ENCODE peak calls at places on chromosomes 2 and 18, in six cellular contexts. N is endothelial cell of umbilical vein; V is lower lobe of right lung; X is aorta; B is testis; Y is effector memory CD4-positive, alpha-beta T cell. F is an unnamed sample. For H3K36me3, the result is how much of the 10 kb centered on the place peaks cover.

GRCh38 chr18:69947361-69948106 is at the start of gene CD226:
- DNase-seq in N (no peak), X (no peak), V (no peak), Y (no peak), B (no peak), F (no peak)

GRCh38 chr18:79962835-79963657 is 1.4 kb upstream of the HSBP1L1 start:
- DNase-seq in V (no peak), Y (peak), B (no peak), N (no peak), X (no peak), F (no peak)

GRCh38 chr2:205477016-205477705 is 205.1 kb upstream of the NRP2 start:
- DNase-seq in Y (no peak), B (no peak), X (no peak), N (no peak), V (no peak), F (no peak)

GRCh38 chr2:67895171-67895941 is 167.4 kb downstream of the C1D start:
- DNase-seq in X (no peak), V (no peak), Y (no peak), N (peak), B (no peak), F (peak)

GRCh38 chr18:56019908-56020307 is 431.9 kb upstream of the TCF4 start:
- DNase-seq in Y (no peak), B (no peak), N (peak), X (no peak), V (no peak), F (no peak)

GRCh38 chr2:11540148-11540995 is 6.5 kb downstream of the GREB1 start:
- DNase-seq in Y (no peak), X (no peak), B (peak), V (no peak), N (no peak), F (no peak)

GRCh38 chr18:58579561-58580047 is 49.3 kb downstream of the ALPK2 start:
- DNase-seq in V (no peak), N (no peak), X (no peak), Y (no peak), B (no peak), F (no peak)

GRCh38 chr2:239285071-239285931 is 115.5 kb downstream of the HDAC4 start:
- DNase-seq in B (no peak), N (no peak), Y (no peak), V (peak), X (peak), F (no peak)

GRCh38 chr2:111930875-111931274 is 32.5 kb downstream of the MERTK start:
- DNase-seq in X (no peak), B (peak), N (peak), Y (no peak), V (no peak), F (no peak)

GRCh38 chr2:175676813-175677212 is 325.3 kb downstream of the LNPK start:
- DNase-seq in N (no peak), V (no peak), X (no peak), Y (no peak), B (no peak), F (peak)

GRCh38 chr2:224449212-224450147 is 47.6 kb upstream of the FAM124B start:
- DNase-seq in X (no peak), Y (no peak), N (peak), V (no peak), B (no peak), F (peak)

GRCh38 chr2:134107402-134107801 is 146.5 kb upstream of the MGAT5 start:
- DNase-seq in B (no peak), V (no peak), X (no peak), Y (no peak), N (no peak), F (peak)

GRCh38 chr2:48978131-48978530 is 176.2 kb downstream of the FSHR start:
- DNase-seq in N (no peak), V (no peak), Y (no peak), B (no peak), X (no peak), F (no peak)

GRCh38 chr2:238450440-238450861 is 23.7 kb downstream of the ASB1 start:
- DNase-seq in X (no peak), V (no peak), N (no peak), B (no peak), Y (no peak), F (no peak)

GRCh38 chr2:207224814-207225482 is 59.2 kb upstream of the KLF7 start:
- DNase-seq in Y (no peak), B (no peak), X (no peak), N (no peak), V (no peak), F (no peak)

GRCh38 chr2:224904390-224904789 is 137.9 kb downstream of the DOCK10 start:
- DNase-seq in B (no peak), N (no peak), V (no peak), Y (no peak), X (no peak), F (no peak)

GRCh38 chr2:137050949-137051348 is 285.6 kb downstream of the THSD7B start:
- DNase-seq in V (no peak), N (peak), B (no peak), X (no peak), Y (no peak), F (peak)

GRCh38 chr18:62710417-62710816 is 4.9 kb upstream of the PHLPP1 start:
- DNase-seq in Y (no peak), N (no peak), X (no peak), B (no peak), V (no peak), F (no peak)

GRCh38 chr2:146189541-146189940 is 1655.3 kb upstream of the ACVR2A start:
- DNase-seq in B (no peak), Y (no peak), X (no peak), N (no peak), V (no peak), F (no peak)

GRCh38 chr2:217740796-217741195 is 262.0 kb downstream of the TNS1 start:
- DNase-seq in V (no peak), B (no peak), N (no peak), Y (no peak), X (no peak), F (no peak)

GRCh38 chr2:99576775-99577174 is 87.0 kb upstream of the REV1 start:
- DNase-seq in Y (no peak), N (no peak), B (no peak), V (no peak), X (no peak), F (no peak)

GRCh38 chr2:166060191-166060590 is 67.6 kb downstream of the SCN1A start:
- DNase-seq in Y (no peak), V (no peak), X (no peak), N (no peak), B (no peak), F (no peak)

GRCh38 chr18:62621546-62621945 is 93.8 kb upstream of the PHLPP1 start:
- DNase-seq in Y (no peak), N (peak), B (no peak), X (no peak), V (no peak), F (no peak)

GRCh38 chr18:8929381-8929780 is 173.1 kb upstream of the NDUFV2 start:
- DNase-seq in X (no peak), B (no peak), N (no peak), Y (no peak), V (no peak), F (no peak)

GRCh38 chr2:120945832-120946231 is 210.2 kb downstream of the GLI2 start:
- DNase-seq in B (no peak), V (no peak), X (no peak), N (no peak), Y (no peak), F (no peak)

GRCh38 chr2:143150287-143150686 is 21.1 kb downstream of the ARHGAP15 start:
- DNase-seq in V (no peak), N (no peak), X (no peak), Y (no peak), B (no peak), F (no peak)

GRCh38 chr18:73785276-73785675 is 362.4 kb downstream of the FBXO15 start:
- DNase-seq in Y (no peak), N (no peak), V (no peak), X (no peak), B (no peak), F (no peak)

GRCh38 chr2:149894760-149895159 is 307.2 kb upstream of the MMADHC start:
- DNase-seq in B (no peak), V (no peak), Y (no peak), N (no peak), X (no peak), F (no peak)

GRCh38 chr2:200364620-200365019 is 58.1 kb downstream of the SPATS2L start:
- DNase-seq in V (no peak), B (no peak), Y (no peak), N (no peak), X (no peak), F (no peak)

GRCh38 chr2:54639609-54640008 is 83.9 kb upstream of the EML6 start:
- DNase-seq in Y (no peak), X (no peak), N (no peak), V (no peak), B (no peak), F (no peak)

GRCh38 chr2:54642684-54643430 is 80.6 kb upstream of the EML6 start:
- DNase-seq in X (no peak), B (no peak), N (no peak), Y (no peak), V (no peak), F (no peak)

GRCh38 chr2:54640834-54641540 is 82.5 kb upstream of the EML6 start:
- DNase-seq in B (no peak), X (no peak), N (no peak), Y (no peak), V (no peak), F (no peak)

GRCh38 chr2:54644236-54644635 is 79.2 kb upstream of the EML6 start:
- DNase-seq in N (no peak), V (no peak), X (no peak), Y (no peak), B (no peak), F (no peak)

DNA sequence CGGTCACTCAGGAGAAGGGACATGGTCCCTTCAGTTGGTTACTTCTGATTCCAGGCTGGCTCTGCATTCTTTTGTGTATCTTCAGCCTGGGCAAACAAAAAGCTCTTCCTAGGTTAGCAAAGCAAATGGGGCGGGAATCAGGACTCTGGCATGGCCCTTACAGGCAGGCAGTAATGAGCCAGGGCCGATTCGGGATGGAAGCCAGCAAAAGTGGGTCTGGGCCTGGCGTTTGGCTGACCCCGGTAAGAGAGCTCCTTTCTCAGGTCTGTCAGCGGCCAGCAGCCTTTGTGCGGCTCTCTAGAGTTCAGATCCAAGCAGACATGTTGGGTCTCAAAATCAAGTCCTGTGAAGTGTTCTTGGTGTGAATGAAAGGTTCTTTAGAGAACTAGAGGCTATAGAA is 81.5 kb upstream of the EML6 start:
- DNase-seq in B (no peak), Y (no peak), N (no peak), X (no peak), V (no peak), F (no peak)
- H3K36me3 ChIP-seq in B (under half), Y (half or more), N (under half), X (under half), V (half or more), F (under half)

GRCh38 chr2:219541611-219542180 is 1.9 kb downstream of the CHPF start:
- DNase-seq in N (peak), V (peak), B (peak), X (peak), Y (peak), F (peak)
- H3K4me3 ChIP-seq in N (no peak), V (peak), B (no peak), X (no peak), Y (peak), F (peak)

GRCh38 chr2:109247812-109248211 is 118.8 kb downstream of the SH3RF3 start:
- DNase-seq in V (no peak), X (no peak), B (peak), Y (no peak), N (peak), F (no peak)
- H3K36me3 ChIP-seq in V (under half), X (under half), B (under half), Y (under half), N (under half), F (under half)

DNA sequence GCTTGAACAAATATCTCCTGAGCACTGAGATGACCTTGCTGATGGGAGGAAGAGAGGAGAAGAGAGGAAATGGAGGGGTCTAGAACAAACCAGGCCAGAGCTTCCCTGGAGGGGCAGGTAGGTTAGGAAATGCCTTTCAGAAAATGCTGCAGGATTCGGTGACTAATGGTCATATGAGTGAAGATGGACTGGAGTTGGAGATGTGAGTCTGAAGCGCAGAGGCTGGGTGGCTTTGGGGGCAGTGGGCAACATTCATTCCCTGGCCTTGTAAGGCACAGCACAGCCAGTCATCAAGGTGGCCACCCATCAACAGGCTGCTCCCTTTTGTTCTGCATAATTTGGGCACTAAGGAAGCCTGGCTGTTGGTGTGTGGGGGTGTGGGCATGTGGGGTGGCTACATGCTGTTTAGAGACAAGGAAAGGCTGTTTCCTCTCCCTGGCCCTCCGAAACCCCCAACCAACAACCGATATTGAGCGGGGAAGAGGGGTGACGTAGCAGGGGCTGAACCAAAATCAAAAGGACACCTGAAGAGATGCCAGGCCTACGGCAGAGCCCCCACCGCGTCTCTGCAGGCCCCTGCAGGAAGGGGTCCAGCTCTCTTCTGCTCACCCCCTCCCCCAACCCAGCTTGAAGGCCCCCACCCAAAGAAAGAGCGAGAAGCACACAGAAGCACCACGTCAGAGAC is 1.5 kb downstream of the SLC30A3 start:
- DNase-seq in V (no peak), N (no peak), X (no peak), B (no peak), Y (no peak), F (peak)
- H3K4me3 ChIP-seq in V (peak), N (no peak), X (no peak), B (peak), Y (peak), F (no peak)

DNA sequence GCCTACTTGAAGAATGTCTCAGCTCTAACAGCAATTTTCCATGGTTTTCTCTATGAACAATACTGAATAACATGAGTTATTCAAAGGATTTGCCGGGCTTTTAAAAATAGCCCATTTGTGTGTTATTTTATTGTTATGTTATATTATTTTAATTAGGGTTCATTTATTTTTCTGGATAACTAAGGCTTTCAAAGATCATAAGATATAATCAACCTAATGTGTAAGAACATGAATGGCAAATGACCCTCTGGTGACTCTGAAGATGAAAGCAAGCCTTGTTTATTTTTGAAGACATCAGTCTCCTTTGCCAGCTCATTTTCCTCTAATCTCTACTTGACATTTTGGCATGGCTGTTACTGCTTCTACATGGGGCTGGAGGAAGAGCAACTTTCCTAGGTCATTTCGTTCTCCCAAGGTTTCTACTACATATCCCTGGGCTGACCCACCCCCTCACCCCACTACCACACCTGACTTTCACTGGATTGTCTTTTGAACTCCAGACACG is 10.6 kb downstream of the FAP start:
- DNase-seq in Y (no peak), N (no peak), B (no peak), V (no peak), X (no peak), F (no peak)
- H3K36me3 ChIP-seq in Y (under half), N (under half), B (under half), V (under half), X (under half), F (under half)

GRCh38 chr2:156437876-156438410 is 1.8 kb downstream of the GPD2 start:
- DNase-seq in N (no peak), B (no peak), X (no peak), Y (no peak), V (no peak), F (no peak)
- H3K4me3 ChIP-seq in N (no peak), B (no peak), X (no peak), Y (no peak), V (peak), F (no peak)

DNA sequence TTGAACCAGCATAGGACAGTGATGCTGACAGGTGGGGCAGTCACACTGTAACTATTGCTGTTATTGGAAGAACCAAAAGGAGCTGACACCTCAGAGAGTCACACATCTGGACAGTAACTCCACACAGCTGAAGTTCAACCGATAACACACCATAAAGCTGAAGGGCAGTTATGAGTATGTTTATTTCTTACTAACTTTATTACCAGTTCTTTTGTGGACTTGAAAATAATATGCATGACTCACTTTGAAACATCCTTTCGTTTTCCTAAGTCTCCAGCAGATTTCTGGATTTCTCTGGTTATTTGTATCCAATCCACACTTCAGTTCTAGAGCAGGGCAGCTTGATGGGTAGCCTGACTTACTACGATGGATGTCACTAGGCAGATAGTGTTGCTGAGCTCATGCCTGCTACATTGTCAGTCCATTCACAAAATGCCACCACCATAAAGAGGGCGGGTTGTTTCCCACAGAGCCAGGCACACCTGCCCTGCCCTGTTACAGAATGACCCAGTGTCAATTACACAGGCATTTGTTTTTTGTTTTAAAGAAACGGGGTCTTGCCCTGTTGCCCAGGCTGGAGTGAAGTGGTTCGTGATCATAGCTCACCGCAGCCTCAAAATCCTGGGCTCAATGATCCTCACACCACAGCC is 8.4 kb upstream of the AGBL5 start:
- DNase-seq in B (no peak), N (no peak), Y (no peak), V (no peak), X (no peak), F (no peak)
- H3K36me3 ChIP-seq in B (under half), N (under half), Y (under half), V (under half), X (under half), F (under half)

GRCh38 chr2:197298609-197299008 is 12.0 kb downstream of the ANKRD44 start:
- DNase-seq in Y (no peak), N (no peak), V (no peak), B (no peak), X (no peak), F (no peak)
- H3K4me3 ChIP-seq in Y (no peak), N (no peak), V (no peak), B (no peak), X (no peak), F (no peak)

DNA sequence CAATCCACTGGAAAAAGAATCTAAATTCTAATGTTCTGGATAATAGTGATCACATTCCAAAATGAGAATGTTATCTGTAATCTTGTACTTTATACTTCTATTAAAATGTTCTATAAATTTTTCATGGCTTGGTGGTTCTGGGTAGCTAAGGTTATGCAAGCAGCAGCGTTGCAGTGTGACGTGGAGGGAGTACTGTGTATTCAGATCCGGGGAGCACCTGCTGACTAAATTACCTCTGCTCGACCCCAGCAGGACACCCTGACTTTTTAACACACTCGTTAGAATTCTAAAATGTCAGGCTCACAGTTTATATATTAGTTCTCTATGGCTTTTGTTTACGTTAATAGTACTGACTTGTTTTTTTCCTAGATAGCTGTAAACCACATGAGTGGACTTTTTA is 13.0 kb downstream of the ATIC start:
- DNase-seq in V (no peak), B (no peak), Y (no peak), X (no peak), N (no peak), F (peak)
- H3K36me3 ChIP-seq in V (half or more), B (under half), Y (under half), X (under half), N (under half), F (under half)

F was measured in H7.